ENCODE peak calls at places on chromosomes 5 and 9, in four cellular contexts. T, W, R and E are unnamed samples. For H3K27me3, the result is how much of the 10 kb centered on the place peaks cover.

GRCh38 chr9:112013261-112013660 is 116.6 kb downstream of the UGCG start:
- DNase-seq in T (no peak), W (no peak), R (no peak), E (no peak)

GRCh38 chr9:116721944-116722343 is 34.8 kb downstream of the TRIM32 start:
- DNase-seq in T (no peak), W (no peak), R (no peak), E (no peak)

GRCh38 chr5:115170128-115170923 is 618 bp upstream of the TRIM36 start:
- DNase-seq in T (no peak), W (peak), R (no peak), E (no peak)

GRCh38 chr5:178672635-178673034 is 45.8 kb upstream of the CLK4 start:
- DNase-seq in T (no peak), W (no peak), R (no peak), E (no peak)

GRCh38 chr5:145834917-145835838 is at the start of gene PRELID2:
- DNase-seq in T (peak), W (peak), R (peak), E (peak)

GRCh38 chr9:114383866-114384231 is 3.9 kb downstream of the AKNA start:
- DNase-seq in T (no peak), W (no peak), R (no peak), E (no peak)

GRCh38 chr5:139565411-139566305 is 4.5 kb downstream of the UBE2D2 start:
- DNase-seq in T (peak), W (peak), R (no peak), E (no peak)

GRCh38 chr9:69798737-69799136 is 21.9 kb upstream of the CFAP95 start:
- DNase-seq in T (peak), W (no peak), R (no peak), E (peak)

GRCh38 chr5:57843016-57843402 is 360.4 kb upstream of the ACTBL2 start:
- DNase-seq in T (no peak), W (no peak), R (no peak), E (no peak)

DNA sequence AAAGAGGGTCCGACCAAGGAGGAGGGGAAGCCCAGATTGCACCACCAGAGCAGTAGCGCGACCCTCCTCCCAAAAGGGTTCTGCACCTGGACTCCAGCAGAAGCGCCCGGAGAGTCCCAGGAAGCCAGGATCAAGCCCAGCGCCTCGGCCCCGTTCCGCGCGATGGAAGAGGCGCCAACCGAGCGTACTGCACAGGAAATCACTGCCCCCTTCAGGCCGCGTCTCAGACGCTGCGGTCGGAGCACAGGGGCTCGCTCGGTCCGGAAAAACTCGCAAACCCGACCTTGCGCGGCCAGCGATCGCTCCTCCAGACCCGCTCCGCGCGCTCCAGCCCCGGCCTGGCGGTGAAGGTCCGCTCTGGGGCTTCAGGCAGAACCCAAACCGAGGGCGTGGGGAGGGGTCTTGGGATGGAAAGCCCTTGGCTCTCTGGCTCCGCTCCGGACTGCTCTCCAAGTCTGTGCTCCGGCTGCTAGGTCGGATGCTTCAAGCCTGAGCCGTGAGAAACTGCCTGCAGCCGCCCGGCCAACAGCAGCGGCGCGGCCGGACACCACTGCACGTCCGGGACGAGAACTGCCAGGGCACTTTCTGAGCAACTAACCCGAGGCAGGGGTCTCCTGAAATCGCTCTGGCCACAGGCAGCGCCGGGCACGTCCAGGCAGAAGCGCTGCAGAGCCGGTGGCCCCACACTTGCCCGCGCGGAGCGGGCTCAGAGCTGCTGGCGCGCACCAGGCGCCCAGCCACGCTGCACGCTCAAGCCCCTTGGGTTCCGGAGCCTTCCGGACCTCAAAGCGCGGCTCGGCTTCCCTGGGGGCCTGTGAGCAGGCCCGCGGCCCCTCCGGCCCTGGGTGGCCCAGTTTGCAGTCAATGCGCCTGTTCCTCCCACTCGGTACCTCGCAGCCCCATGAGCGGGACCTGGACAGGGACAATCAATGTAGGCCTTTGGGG is 1.3 kb downstream of the GABBR2 start:
- DNase-seq in T (peak), W (peak), R (peak), E (peak)
- TF ChIP-seq EZH2 in T (peak), W (peak), R (peak), E (peak)

DNA sequence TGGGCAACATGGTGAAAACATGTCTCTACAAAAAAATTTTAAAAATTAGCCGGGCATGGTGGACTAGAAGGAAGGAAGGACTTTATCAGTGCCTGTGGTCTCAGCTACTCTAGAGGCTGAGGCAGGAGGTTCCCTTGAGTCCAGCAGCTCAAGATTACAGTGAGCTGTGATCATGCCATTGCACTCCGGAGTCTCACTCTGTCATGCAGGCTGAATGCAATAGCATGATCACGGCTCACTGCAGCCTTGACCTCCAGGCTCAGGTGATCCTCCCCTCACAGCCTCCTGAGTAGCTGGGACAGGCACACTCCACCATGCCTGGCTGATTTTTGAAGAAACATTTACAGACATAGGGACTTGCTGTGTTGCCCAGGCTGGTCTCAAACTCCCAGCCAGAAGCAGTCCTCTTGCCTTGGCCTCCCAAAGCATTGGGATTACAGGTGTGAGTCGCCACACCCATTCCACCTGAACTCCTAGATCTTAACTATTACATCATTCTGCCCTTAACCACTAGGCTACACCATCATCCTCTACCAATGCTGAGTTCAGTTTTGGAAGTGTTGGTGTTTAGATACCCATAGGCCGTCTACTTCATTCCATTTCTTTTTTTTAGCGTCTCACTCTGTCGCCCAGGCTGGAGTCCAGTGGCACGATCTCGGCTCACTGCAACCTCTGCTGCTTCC is 2.0 kb upstream of the URM1 start:
- DNase-seq in T (no peak), W (no peak), R (no peak), E (no peak)
- H3K27me3 ChIP-seq in T (under half), W (under half), R (under half), E (under half)

GRCh38 chr9:130445268-130445983 is 665 bp downstream of the ASS1 start:
- DNase-seq in T (no peak), W (no peak), R (peak), E (peak)
- TF ChIP-seq EZH2 in T (no peak), W (peak), R (no peak), E (no peak)

GRCh38 chr5:35803221-35803651 is 53.5 kb upstream of the IL7R start:
- DNase-seq in T (peak), W (peak), R (peak), E (no peak)
- H3K27me3 ChIP-seq in T (under half), W (under half), R (under half), E (under half)

GRCh38 chr5:150192462-150192861 is 2.6 kb downstream of the SLC6A7 start:
- DNase-seq in T (no peak), W (no peak), R (no peak), E (no peak)
- TF ChIP-seq EZH2 in T (no peak), W (no peak), R (no peak), E (no peak)